ENCODE peak calls at places on chromosomes 3 and 15, in seven cellular contexts. H, U, E, V, Q, C and Z are unnamed samples.
A peak's percentile ranks its signal among the peaks of the same experiment; 100 is the strongest.

GRCh38 chr15:73330206-73331051 is 38.3 kb downstream of the HCN4 start:
- DNase-seq in V (no peak), H (no peak), Q (no peak), U (no peak), E (no peak), C (peak; percentile 9), Z (no peak)

GRCh38 chr3:50340404-50341329 is at the start of gene RASSF1:
- DNase-seq in C (no peak), H (no peak), U (peak; percentile 78), V (no peak), E (peak; percentile 36), Q (peak; percentile 54), Z (peak; percentile 79)

GRCh38 chr3:126498936-126499335 is 18.6 kb downstream of the UROC1 start:
- DNase-seq in U (no peak), Q (no peak), H (no peak), C (no peak), E (no peak), V (no peak), Z (no peak)

GRCh38 chr15:93126496-93127083 is 37.6 kb upstream of the RGMA start:
- DNase-seq in C (no peak), V (no peak), E (no peak), H (no peak), U (peak; percentile 36), Q (no peak), Z (no peak)

GRCh38 chr3:16168211-16168610 is 6.3 kb upstream of the GALNT15 start:
- DNase-seq in U (no peak), H (no peak), E (no peak), C (no peak), Q (no peak), V (no peak), Z (no peak)

GRCh38 chr15:78303729-78304486 is 4.5 kb upstream of the SKIC8 start:
- DNase-seq in Q (no peak), H (no peak), V (no peak), E (no peak), C (no peak), U (no peak), Z (no peak)

GRCh38 chr15:62904511-62904910 is 138.0 kb upstream of the TPM1 start:
- DNase-seq in V (no peak), C (no peak), U (no peak), E (no peak), Q (no peak), H (no peak), Z (no peak)

GRCh38 chr3:28972921-28973320 is 307.9 kb upstream of the RBMS3 start:
- DNase-seq in Q (no peak), C (peak; percentile 16), H (no peak), E (no peak), U (no peak), V (no peak), Z (peak; percentile 59)

GRCh38 chr3:170154569-170155143 is 26.9 kb downstream of the PHC3 start:
- DNase-seq in E (peak; percentile 35), H (no peak), Q (no peak), V (no peak), C (no peak), U (no peak), Z (no peak)

GRCh38 chr3:100216713-100217112 is 44.1 kb upstream of the TBC1D23 start:
- DNase-seq in Q (no peak), H (no peak), E (no peak), U (no peak), V (no peak), C (peak; percentile 96), Z (peak; percentile 54)

GRCh38 chr3:112378989-112379692 is 46.2 kb downstream of the CD200 start:
- DNase-seq in V (no peak), E (no peak), C (no peak), H (no peak), U (no peak), Q (no peak), Z (peak; percentile 31)

GRCh38 chr3:53159415-53160135 is 1.4 kb upstream of the PRKCD start:
- DNase-seq in E (no peak), V (no peak), U (peak; percentile 36), H (no peak), Q (peak; percentile 93), C (no peak), Z (no peak)

GRCh38 chr3:171809513-171810277 is 588 bp downstream of the PLD1 start:
- DNase-seq in C (peak; percentile 73), V (peak; percentile 58), H (no peak), U (peak; percentile 99), E (peak; percentile 19), Q (peak; percentile 75), Z (peak; percentile 92)

GRCh38 chr3:109188726-109189125 is 52.2 kb downstream of the C3orf85 start:
- DNase-seq in Q (peak; percentile 47), H (no peak), U (no peak), V (peak; percentile 7), C (no peak), E (no peak), Z (no peak)

GRCh38 chr3:24680214-24680967 is 185.7 kb upstream of the THRB start:
- DNase-seq in Q (peak; percentile 47), C (peak; percentile 97), E (no peak), V (peak; percentile 56), H (no peak), U (no peak), Z (peak; percentile 38)

GRCh38 chr3:18713576-18713951 is 288.4 kb upstream of the SATB1 start:
- DNase-seq in H (no peak), Q (no peak), U (no peak), E (no peak), C (no peak), V (no peak), Z (no peak)

GRCh38 chr3:184715943-184716651 is 4.2 kb upstream of the MAGEF1 start:
- DNase-seq in E (no peak), V (no peak), C (no peak), H (no peak), Q (no peak), U (no peak), Z (no peak)

GRCh38 chr3:88984266-88984665 is 123.2 kb upstream of the EPHA3 start:
- DNase-seq in E (no peak), H (no peak), Q (no peak), C (no peak), V (no peak), U (no peak), Z (no peak)